ENCODE peak calls at places on chromosomes 3 and 15, in seven cellular contexts. N is NCI-H69; C is K562; A is CD8-positive, alpha-beta memory T cell; D is HS-27A; G is NCI-H1092 treated with DMSO at 0.1 percent for 48 hours; J is SJSA1. H is an unnamed sample.

GRCh38 chr3:113746955-113747718 is at the start of gene ATP6V1A:
- DNase-seq in N (peak), C (peak), A (peak), D (no peak), G (no peak), J (no peak), H (no peak)

GRCh38 chr3:15345608-15346137 is 13.3 kb upstream of the SH3BP5 start:
- DNase-seq in N (no peak), C (no peak), A (no peak), D (no peak), G (no peak), J (no peak), H (no peak)

GRCh38 chr3:130276203-130276803 is 69.2 kb upstream of the COL6A5 start:
- DNase-seq in N (peak), C (peak), A (no peak), D (peak), G (peak), J (no peak), H (no peak)

GRCh38 chr3:150391200-150391599 is 16.9 kb upstream of the TSC22D2 start:
- DNase-seq in N (no peak), C (no peak), A (no peak), D (no peak), G (no peak), J (no peak), H (no peak)

GRCh38 chr15:32919749-32920414 is 202.1 kb downstream of the GREM1 start:
- DNase-seq in N (peak), C (no peak), A (no peak), D (peak), G (no peak), J (no peak), H (peak)

GRCh38 chr3:71294919-71295318 is 288.6 kb downstream of the FOXP1 start:
- DNase-seq in N (no peak), C (no peak), A (no peak), D (no peak), G (no peak), J (no peak), H (no peak)

GRCh38 chr3:53045784-53046170 is at the start of gene SFMBT1:
- DNase-seq in N (peak), C (peak), A (peak), D (no peak), G (peak), J (peak), H (peak)

GRCh38 chr15:90603893-90604292 is 74.2 kb downstream of the CRTC3 start:
- DNase-seq in N (no peak), C (no peak), A (peak), D (no peak), G (no peak), J (no peak), H (no peak)

GRCh38 chr3:140276698-140277097 is 341.7 kb downstream of the CLSTN2 start:
- DNase-seq in N (peak), C (peak), A (no peak), D (no peak), G (no peak), J (no peak), H (no peak)

GRCh38 chr3:150094150-150094932 is 123.6 kb upstream of the PFN2 start:
- DNase-seq in N (peak), C (no peak), A (no peak), D (no peak), G (peak), J (no peak), H (no peak)

GRCh38 chr3:44323341-44323955 is 15.1 kb upstream of the TCAIM start:
- DNase-seq in N (peak), C (peak), A (peak), D (peak), G (peak), J (peak), H (no peak)

GRCh38 chr3:32374788-32375595 is 16.7 kb upstream of the CMTM7 start:
- DNase-seq in N (peak), C (peak), A (peak), D (peak), G (peak), J (peak), H (no peak)

GRCh38 chr3:192408007-192408655 is 319.2 kb downstream of the FGF12 start:
- DNase-seq in N (no peak), C (no peak), A (no peak), D (no peak), G (peak), J (no peak), H (no peak)